ENCODE peak calls at places on chromosomes 16 and 17, in seven cellular contexts. V, T, J, S, X, R and Q are unnamed samples. For H3K4me1, the result is how much of the 10 kb centered on the place peaks cover.

GRCh38 chr17:79686476-79686875 is 44.3 kb upstream of the ENPP7 start:
- DNase-seq in V (no peak), T (no peak), J (no peak), S (no peak), X (no peak), R (no peak), Q (no peak)

GRCh38 chr17:40490289-40490853 is 11.1 kb downstream of the TNS4 start:
- DNase-seq in V (peak), T (no peak), J (peak), S (no peak), X (no peak), R (no peak), Q (no peak)

GRCh38 chr17:40070895-40071719 is 8.3 kb downstream of the THRA start:
- DNase-seq in V (peak), T (no peak), J (no peak), S (no peak), X (no peak), R (no peak), Q (no peak)

GRCh38 chr17:19348806-19349205 is 13.7 kb downstream of the B9D1 start:
- DNase-seq in V (no peak), T (no peak), J (no peak), S (no peak), X (no peak), R (no peak), Q (no peak)

GRCh38 chr16:81232740-81233367 is 5.6 kb upstream of the BCO1 start:
- DNase-seq in V (no peak), T (no peak), J (no peak), S (no peak), X (no peak), R (no peak), Q (no peak)

GRCh38 chr17:48021964-48022363 is 15.6 kb downstream of the COPZ2 start:
- DNase-seq in V (no peak), T (no peak), J (no peak), S (no peak), X (no peak), R (no peak), Q (no peak)

GRCh38 chr17:38897176-38897575 is 27.3 kb downstream of the LASP1 start:
- DNase-seq in V (no peak), T (no peak), J (no peak), S (no peak), X (no peak), R (no peak), Q (no peak)

GRCh38 chr16:31376705-31377104 is 16.4 kb upstream of the ITGAD start:
- DNase-seq in V (no peak), T (no peak), J (no peak), S (no peak), X (no peak), R (no peak), Q (no peak)

GRCh38 chr16:66927012-66927436 is 1.7 kb upstream of the RRAD start:
- DNase-seq in V (no peak), T (peak), J (no peak), S (no peak), X (no peak), R (no peak), Q (peak)

GRCh38 chr16:7508656-7509055 is 176.0 kb downstream of the RBFOX1 start:
- DNase-seq in V (no peak), T (no peak), J (no peak), S (no peak), X (no peak), R (no peak), Q (no peak)

GRCh38 chr17:15261818-15262290 is 3.3 kb downstream of the PMP22 start:
- DNase-seq in V (no peak), T (no peak), J (no peak), S (no peak), X (no peak), R (no peak), Q (no peak)

GRCh38 chr17:8016632-8017424 is 14.4 kb downstream of the GUCY2D start:
- DNase-seq in V (peak), T (no peak), J (peak), S (no peak), X (no peak), R (peak), Q (peak)

GRCh38 chr17:75624021-75624420 is 9.2 kb upstream of the SMIM5 start:
- DNase-seq in V (no peak), T (no peak), J (no peak), S (no peak), X (no peak), R (no peak), Q (no peak)

GRCh38 chr17:8053600-8053999 is 14.7 kb downstream of the ALOX15B start:
- DNase-seq in V (no peak), T (no peak), J (no peak), S (no peak), X (no peak), R (no peak), Q (no peak)

GRCh38 chr16:84226026-84226425 is 13.8 kb downstream of the KCNG4 start:
- DNase-seq in V (no peak), T (no peak), J (no peak), S (no peak), X (no peak), R (no peak), Q (no peak)

GRCh38 chr16:2243781-2244180 is 7.5 kb downstream of the DNASE1L2 start:
- DNase-seq in V (no peak), T (no peak), J (peak), S (no peak), X (no peak), R (no peak), Q (no peak)

GRCh38 chr17:75096082-75096625 is 8.4 kb downstream of the SLC16A5 start:
- DNase-seq in V (peak), T (peak), J (no peak), S (peak), X (no peak), R (no peak), Q (no peak)

GRCh38 chr16:11079657-11080187 is 135.4 kb downstream of the CLEC16A start:
- DNase-seq in V (no peak), T (no peak), J (peak), S (no peak), X (no peak), R (no peak), Q (no peak)

GRCh38 chr17:76270770-76271668 is 5.9 kb downstream of the UBALD2 start:
- DNase-seq in V (no peak), T (no peak), J (peak), S (no peak), X (no peak), R (no peak), Q (no peak)

GRCh38 chr16:28984619-28985135 is at the start of gene LAT:
- DNase-seq in V (no peak), T (no peak), J (no peak), S (no peak), X (no peak), R (no peak), Q (no peak)

GRCh38 chr17:52138350-52138749 is 20.2 kb downstream of the CA10 start:
- DNase-seq in V (no peak), T (no peak), J (no peak), S (no peak), X (no peak), R (no peak), Q (no peak)
- H3K4me1 ChIP-seq in V (under half), T (under half), J (under half), S (under half), X (under half), R (under half), Q (under half)

DNA sequence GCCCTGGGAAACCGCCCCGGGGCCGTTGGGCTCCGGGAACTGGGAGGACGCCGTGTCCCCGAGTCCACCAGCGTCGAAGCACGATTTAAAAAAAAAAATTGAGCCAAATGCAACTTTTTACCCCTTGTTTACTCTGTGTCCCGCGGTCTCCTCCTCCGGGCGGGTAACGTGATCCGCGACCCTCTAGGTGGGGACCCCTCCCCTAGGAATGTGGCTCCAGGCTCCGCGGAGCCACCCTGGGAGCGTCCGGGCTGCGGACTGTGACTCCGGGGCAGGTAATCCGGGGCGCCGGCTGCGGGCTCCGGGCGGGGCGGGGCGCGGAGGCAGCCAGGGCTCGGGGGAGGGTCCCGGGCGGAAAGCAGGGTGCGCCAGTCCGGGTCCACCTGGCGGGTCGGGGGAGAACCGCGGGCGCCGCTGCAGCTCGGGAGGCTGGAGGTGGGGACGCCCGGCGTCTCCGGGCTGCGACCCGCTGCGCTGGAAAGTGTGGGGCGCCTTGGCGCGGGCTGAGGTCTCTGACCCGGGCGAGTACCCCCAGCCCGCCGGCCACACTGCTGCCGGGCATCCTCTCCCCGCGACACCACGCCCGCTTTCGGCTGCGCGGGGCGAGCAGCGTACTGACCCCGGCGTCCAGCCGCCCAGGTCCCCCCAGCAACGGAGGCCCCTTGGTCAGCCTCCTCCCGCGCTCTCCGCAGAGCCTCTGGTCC is 850 bp upstream of the HELZ start:
- DNase-seq in V (peak), T (peak), J (peak), S (no peak), X (no peak), R (no peak), Q (peak)
- TF ChIP-seq YY1 in V (no peak), T (no peak), J (no peak), S (no peak), X (no peak), R (no peak), Q (no peak)

GRCh38 chr17:29156781-29157180 is 23.4 kb downstream of the MYO18A start:
- DNase-seq in V (no peak), T (no peak), J (no peak), S (no peak), X (no peak), R (no peak), Q (no peak)

GRCh38 chr17:29157310-29157709 is 22.9 kb downstream of the MYO18A start:
- DNase-seq in V (no peak), T (no peak), J (no peak), S (no peak), X (no peak), R (no peak), Q (no peak)

GRCh38 chr17:29154516-29155234 is 25.5 kb downstream of the MYO18A start:
- DNase-seq in V (no peak), T (no peak), J (no peak), S (no peak), X (no peak), R (no peak), Q (no peak)

GRCh38 chr17:29155966-29156338 is 24.2 kb downstream of the MYO18A start:
- DNase-seq in V (no peak), T (no peak), J (no peak), S (no peak), X (no peak), R (no peak), Q (no peak)

DNA sequence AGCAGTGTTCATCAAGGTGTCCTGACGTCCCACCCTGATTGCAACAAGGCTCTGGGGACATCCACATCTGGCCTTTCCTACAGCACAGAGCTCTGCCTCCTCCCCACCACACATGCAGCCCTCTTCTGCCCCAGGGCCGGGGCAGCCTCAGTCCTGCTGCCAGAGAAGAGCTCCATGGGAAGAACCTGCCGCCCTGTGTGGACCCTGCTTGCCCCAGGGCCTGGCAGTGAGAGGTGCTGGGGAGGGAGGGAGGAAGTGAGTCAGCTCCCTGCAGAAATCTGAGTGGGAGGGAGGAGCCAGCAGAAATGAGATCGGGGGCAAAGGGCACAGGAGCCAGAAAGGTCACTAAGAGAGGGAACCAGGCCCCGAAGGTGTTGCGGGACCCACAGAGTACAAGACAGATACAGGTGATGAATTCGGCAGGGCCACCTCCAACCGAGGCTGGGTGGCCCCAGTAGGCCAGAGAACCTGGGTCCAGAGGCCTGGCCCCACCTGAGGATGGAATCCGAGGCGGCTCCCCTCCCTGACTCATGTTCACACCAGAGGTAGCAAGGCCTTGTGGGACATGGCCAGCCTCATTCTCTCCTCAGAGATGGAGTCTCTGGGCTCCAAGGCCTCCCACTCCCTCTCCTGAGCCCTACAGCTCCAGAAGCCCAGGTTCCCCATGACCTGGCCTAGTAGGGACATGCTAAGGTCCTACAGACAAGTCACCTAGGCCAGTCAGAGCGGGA is 24.8 kb downstream of the MYO18A start:
- DNase-seq in V (peak), T (peak), J (peak), S (peak), X (no peak), R (no peak), Q (no peak)
- H3K4me1 ChIP-seq in V (half or more), T (half or more), J (under half), S (half or more), X (under half), R (under half), Q (under half)

GRCh38 chr16:73032548-73033270 is 15.2 kb downstream of the ZFHX3 start:
- DNase-seq in V (no peak), T (no peak), J (no peak), S (no peak), X (peak), R (no peak), Q (peak)
- TF ChIP-seq YY1 in V (no peak), T (no peak), J (no peak), S (no peak), X (peak), R (no peak), Q (no peak)

GRCh38 chr17:77381185-77381700 is 240.5 kb downstream of the SEC14L1 start:
- DNase-seq in V (no peak), T (no peak), J (peak), S (no peak), X (no peak), R (no peak), Q (no peak)
- H3K4me1 ChIP-seq in V (under half), T (half or more), J (half or more), S (under half), X (under half), R (half or more), Q (half or more)

GRCh38 chr17:63963123-63963522 is 9.6 kb downstream of the SCN4A start:
- DNase-seq in V (no peak), T (no peak), J (no peak), S (no peak), X (no peak), R (no peak), Q (no peak)

GRCh38 chr17:63960430-63960829 is 12.3 kb downstream of the SCN4A start:
- DNase-seq in V (no peak), T (no peak), J (no peak), S (no peak), X (no peak), R (no peak), Q (no peak)

GRCh38 chr17:63962298-63962744 is 10.4 kb downstream of the SCN4A start:
- DNase-seq in V (no peak), T (peak), J (no peak), S (no peak), X (no peak), R (no peak), Q (no peak)

GRCh38 chr17:63960006-63960405 is 12.7 kb downstream of the SCN4A start:
- DNase-seq in V (no peak), T (no peak), J (no peak), S (no peak), X (no peak), R (no peak), Q (no peak)

DNA sequence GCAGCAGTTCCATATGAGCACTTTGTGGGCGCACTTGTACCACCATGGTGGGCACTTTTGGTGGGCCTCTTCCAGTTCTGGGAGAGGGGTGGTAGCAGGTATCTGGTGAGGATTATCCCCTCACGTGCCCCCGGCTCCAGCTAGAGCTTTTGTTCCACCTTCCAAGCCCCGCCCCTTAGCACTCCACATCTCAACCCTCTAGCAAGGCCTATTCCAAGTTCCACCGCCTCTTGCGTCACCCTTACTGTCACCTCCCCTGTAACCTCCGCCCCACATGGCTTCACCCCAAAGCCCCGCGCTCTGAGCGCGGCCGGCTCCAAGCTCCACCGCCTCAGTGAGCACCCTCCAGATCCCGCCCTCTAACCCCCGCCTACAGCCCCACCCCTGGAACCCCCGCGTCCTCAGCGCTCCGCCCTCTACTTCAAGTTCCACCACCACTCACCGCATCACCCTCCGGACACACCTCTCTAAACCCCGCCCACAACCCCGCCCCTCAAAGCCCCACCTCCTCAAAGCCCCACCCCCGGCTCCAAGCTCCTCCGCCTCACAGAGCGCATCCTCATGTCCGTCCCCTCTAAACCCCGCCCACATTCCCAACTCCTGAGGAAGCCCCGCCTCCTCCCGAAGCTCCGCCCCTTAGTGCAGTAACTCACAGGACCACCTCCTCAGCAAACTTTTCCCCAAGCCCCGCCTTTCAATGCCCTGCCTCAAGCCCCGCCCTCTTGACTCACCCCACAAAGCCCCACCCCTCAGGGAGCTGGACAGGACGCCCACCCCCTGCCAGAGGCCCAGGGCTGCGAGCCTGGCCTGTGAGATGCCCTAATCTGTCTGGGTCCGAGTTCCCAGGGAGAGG is 11.1 kb downstream of the SCN4A start:
- DNase-seq in V (peak), T (peak), J (peak), S (peak), X (no peak), R (peak), Q (peak)
- TF ChIP-seq YY1 in V (no peak), T (no peak), J (no peak), S (no peak), X (no peak), R (no peak), Q (no peak)